ENCODE peak calls at places on chromosomes 16 and 17, in five cellular contexts. One of them, this sample, is unnamed.

GRCh38 chr17:48594412-48595106 is 980 bp upstream of the HOXB5 start:
- DNase-seq in testis: no peak
- DNase-seq in K562: no peak
- DNase-seq in heart left ventricle: no peak
- DNase-seq in uterus: no peak
- DNase-seq in this sample: no peak

GRCh38 chr16:85994492-85995433 is 95.8 kb downstream of the IRF8 start:
- DNase-seq in heart left ventricle: no peak
- DNase-seq in K562: no peak
- DNase-seq in uterus: no peak
- DNase-seq in testis: no peak
- DNase-seq in this sample: peak

GRCh38 chr17:64783556-64784352 is 121.6 kb upstream of the SMURF2 start:
- DNase-seq in heart left ventricle: no peak
- DNase-seq in testis: no peak
- DNase-seq in K562: no peak
- DNase-seq in uterus: no peak
- DNase-seq in this sample: peak

GRCh38 chr16:21263640-21264211 is 14.4 kb downstream of the CRYM start:
- DNase-seq in testis: no peak
- DNase-seq in heart left ventricle: no peak
- DNase-seq in uterus: no peak
- DNase-seq in K562: no peak
- DNase-seq in this sample: no peak

GRCh38 chr17:15350777-15351486 is 9.5 kb upstream of the TEKT3 start:
- DNase-seq in testis: no peak
- DNase-seq in K562: no peak
- DNase-seq in uterus: peak
- DNase-seq in heart left ventricle: no peak
- DNase-seq in this sample: peak

GRCh38 chr17:59846391-59847165 is 46.2 kb downstream of the TUBD1 start:
- DNase-seq in K562: no peak
- DNase-seq in uterus: peak
- DNase-seq in testis: peak
- DNase-seq in heart left ventricle: no peak
- DNase-seq in this sample: peak

GRCh38 chr16:21565816-21566669 is 33.3 kb upstream of the METTL9 start:
- DNase-seq in testis: no peak
- DNase-seq in heart left ventricle: no peak
- DNase-seq in uterus: no peak
- DNase-seq in K562: no peak
- DNase-seq in this sample: no peak

GRCh38 chr17:18324140-18325049 is 9.3 kb downstream of the SMCR8 start:
- DNase-seq in heart left ventricle: no peak
- DNase-seq in testis: peak
- DNase-seq in uterus: no peak
- DNase-seq in K562: no peak
- DNase-seq in this sample: no peak

GRCh38 chr17:1036171-1036844 is 39.4 kb downstream of the TIMM22 start:
- DNase-seq in uterus: no peak
- DNase-seq in testis: no peak
- DNase-seq in heart left ventricle: no peak
- DNase-seq in K562: no peak
- DNase-seq in this sample: no peak

DNA sequence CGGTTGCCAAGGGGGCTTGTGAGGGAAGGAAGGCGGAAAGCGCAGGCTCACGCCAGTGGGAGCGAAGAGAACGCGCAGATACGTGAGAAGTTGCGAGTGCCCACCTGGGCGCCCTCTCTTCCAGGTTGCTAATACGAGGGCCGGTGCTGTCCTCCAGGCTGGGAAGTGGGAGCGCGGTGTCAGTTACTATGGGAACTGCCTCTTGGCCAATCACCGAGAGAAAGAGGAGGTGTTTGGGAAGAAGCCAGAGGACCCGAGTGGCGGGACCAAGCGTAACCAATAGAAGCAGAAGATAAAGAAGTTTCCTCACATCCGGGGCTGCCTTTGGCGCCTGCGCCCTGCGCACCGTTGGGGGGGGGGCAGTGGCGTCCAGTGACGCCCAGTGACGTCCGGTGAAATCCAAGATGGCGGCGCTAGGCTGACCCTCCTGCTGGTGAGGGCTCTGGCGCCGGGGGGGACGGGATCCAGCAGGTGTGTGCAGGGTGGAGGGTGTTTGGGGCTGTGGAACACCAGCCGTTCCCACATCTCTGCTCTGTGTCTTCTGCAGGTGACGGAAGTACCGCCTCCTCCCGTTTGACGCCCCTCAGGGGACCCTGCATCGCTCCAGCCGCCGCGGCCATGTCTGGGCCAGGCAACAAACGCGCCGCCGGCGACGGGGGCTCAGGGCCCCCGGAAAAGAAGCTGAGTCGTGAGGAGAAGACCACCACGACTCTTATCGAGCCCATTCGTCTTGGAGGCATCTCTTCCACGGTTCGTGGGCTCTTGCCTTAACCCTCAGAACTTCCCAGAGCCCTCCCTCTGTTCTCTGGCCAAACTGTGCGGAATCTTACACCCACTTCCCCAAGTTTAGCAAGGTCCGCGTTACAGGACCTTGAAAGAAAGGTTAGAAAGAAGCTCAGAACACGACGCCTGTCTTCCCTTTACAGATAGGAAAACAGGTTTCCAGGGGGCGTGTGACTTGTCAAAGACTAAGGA is at the start of the genes CFAP119 and RNF40:
- DNase-seq in uterus: peak
- DNase-seq in heart left ventricle: peak
- DNase-seq in K562: peak
- DNase-seq in testis: peak
- DNase-seq in this sample: peak
- TF ChIP-seq POLR2A in uterus: peak
- TF ChIP-seq POLR2A in heart left ventricle: peak
- TF ChIP-seq POLR2A in K562: peak
- TF ChIP-seq POLR2A in testis: no peak
- TF ChIP-seq POLR2A in this sample: peak

GRCh38 chr17:50532452-50533024 is at the start of gene EPN3:
- DNase-seq in K562: no peak
- DNase-seq in heart left ventricle: no peak
- DNase-seq in uterus: no peak
- DNase-seq in testis: no peak
- DNase-seq in this sample: peak
- TF ChIP-seq POLR2A in K562: no peak
- TF ChIP-seq POLR2A in heart left ventricle: no peak
- TF ChIP-seq POLR2A in uterus: no peak
- TF ChIP-seq POLR2A in testis: no peak
- TF ChIP-seq POLR2A in this sample: no peak

DNA sequence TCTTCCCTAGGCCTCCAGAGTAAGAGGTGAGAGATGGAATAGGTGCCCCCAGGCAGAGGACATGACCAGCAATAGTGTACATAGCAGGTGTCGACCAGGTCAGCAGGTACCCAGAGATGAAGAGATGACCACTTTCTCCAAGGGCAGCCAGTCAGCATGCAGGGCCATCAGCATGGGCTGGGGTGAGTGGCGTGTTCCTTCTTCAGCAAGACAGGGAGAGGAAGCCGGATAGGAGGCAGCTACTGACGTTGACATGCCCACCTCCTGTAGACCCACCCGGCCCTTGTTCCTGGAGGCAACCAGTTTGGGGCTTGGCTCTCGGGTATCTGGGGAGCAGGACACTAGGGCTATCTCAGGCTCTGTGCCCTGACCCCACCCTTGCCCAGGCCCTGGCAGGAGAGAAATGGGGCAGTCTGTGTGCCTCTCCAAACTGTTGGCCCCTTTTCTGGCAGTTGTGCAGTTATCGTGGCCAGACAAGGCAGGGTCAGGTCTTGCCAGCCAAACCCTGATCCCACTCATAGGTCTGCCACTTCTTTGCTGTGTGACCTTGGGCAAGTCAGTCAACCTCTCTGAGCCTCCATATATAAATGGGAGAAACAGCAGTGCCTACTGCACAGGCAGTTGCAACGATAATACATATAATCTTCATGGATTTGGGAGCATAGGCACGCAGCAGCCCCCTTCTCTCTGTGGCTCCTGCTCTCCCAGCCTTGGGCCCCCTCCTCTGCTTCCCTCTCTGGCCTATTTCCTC is 1.4 kb upstream of the NDRG4 start:
- DNase-seq in heart left ventricle: no peak
- DNase-seq in uterus: no peak
- DNase-seq in K562: no peak
- DNase-seq in testis: no peak
- DNase-seq in this sample: no peak
- TF ChIP-seq POLR2A in heart left ventricle: no peak
- TF ChIP-seq POLR2A in uterus: no peak
- TF ChIP-seq POLR2A in K562: no peak
- TF ChIP-seq POLR2A in testis: no peak
- TF ChIP-seq POLR2A in this sample: no peak

GRCh38 chr16:82627811-82628339 is 1.1 kb downstream of the CDH13 start:
- DNase-seq in heart left ventricle: peak
- DNase-seq in testis: no peak
- DNase-seq in uterus: peak
- DNase-seq in K562: no peak
- DNase-seq in this sample: peak
- TF ChIP-seq POLR2A in heart left ventricle: peak
- TF ChIP-seq POLR2A in testis: no peak
- TF ChIP-seq POLR2A in uterus: no peak
- TF ChIP-seq POLR2A in K562: no peak
- TF ChIP-seq POLR2A in this sample: no peak

DNA sequence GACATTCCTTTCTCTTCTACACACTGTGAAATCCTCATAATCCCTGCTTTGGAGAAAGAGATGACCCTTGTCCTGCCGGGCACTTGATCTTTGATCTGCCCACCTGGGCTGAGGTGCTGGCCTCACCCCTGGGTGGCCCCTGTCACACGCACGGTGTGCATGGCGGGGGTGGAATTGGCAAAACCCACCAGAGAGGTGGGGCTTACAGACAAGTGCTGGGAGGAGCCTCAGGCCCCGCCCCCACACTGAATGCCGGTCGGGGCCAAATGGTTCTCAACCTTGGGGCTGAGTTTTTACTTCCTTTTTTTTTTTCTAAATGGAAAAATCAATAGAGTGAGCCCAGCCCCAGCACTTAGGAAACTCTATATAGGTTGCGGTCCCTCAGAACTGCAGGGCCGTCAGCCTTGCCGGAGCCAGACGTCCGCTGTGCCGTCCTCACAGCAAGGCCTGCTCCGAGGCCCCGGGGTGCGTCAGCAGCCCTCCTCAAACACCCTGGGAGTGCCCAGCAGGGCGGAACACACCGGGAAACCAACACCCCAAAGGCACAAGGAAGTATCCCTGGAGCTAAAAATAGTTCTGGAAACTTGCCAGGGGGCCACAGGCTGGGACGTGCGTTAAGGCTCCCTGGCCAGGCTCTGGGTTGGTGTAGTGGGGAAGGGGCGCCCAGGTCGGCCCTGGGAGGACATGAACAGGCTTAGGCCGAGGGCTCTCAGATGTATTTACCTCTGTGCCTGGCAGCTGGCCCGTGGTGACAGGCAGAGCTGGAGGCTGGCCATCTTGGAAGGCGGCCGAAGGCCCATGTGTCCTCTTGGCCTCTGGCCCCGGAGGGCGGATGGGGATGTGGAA is 11.0 kb downstream of the GPRC5C start:
- DNase-seq in K562: no peak
- DNase-seq in testis: peak
- DNase-seq in uterus: peak
- DNase-seq in heart left ventricle: peak
- DNase-seq in this sample: peak
- TF ChIP-seq POLR2A in K562: no peak
- TF ChIP-seq POLR2A in testis: no peak
- TF ChIP-seq POLR2A in uterus: no peak
- TF ChIP-seq POLR2A in heart left ventricle: peak
- TF ChIP-seq POLR2A in this sample: no peak

GRCh38 chr17:72423718-72424117 is 302.9 kb downstream of the SOX9 start:
- DNase-seq in heart left ventricle: no peak
- DNase-seq in testis: no peak
- DNase-seq in uterus: no peak
- DNase-seq in K562: no peak
- DNase-seq in this sample: no peak
- TF ChIP-seq POLR2A in heart left ventricle: no peak
- TF ChIP-seq POLR2A in testis: no peak
- TF ChIP-seq POLR2A in uterus: no peak
- TF ChIP-seq POLR2A in K562: no peak
- TF ChIP-seq POLR2A in this sample: no peak

This sample was measured in lower leg skin.